ENCODE peak calls at places on chromosomes 11 and 22, in four cellular contexts. G is GM12878, Q is HepG2, V is K562. R is an unnamed sample.

GRCh38 chr11:108559904-108560303 is 33.7 kb downstream of the EXPH5 start:
- DNase-seq in G (no peak), Q (no peak), V (no peak), R (no peak)

GRCh38 chr11:11841121-11841604 is 609 bp upstream of the USP47 start:
- DNase-seq in G (no peak), Q (peak), V (peak), R (peak)

GRCh38 chr11:117045956-117046355 is 52.3 kb downstream of the SIK3 start:
- DNase-seq in G (no peak), Q (peak), V (no peak), R (no peak)

GRCh38 chr22:47835726-47836125 is 1073.3 kb downstream of the TBC1D22A start:
- DNase-seq in G (no peak), Q (peak), V (no peak), R (peak)

GRCh38 chr11:58573451-58574104 is 2.1 kb downstream of the LPXN start:
- DNase-seq in G (no peak), Q (no peak), V (no peak), R (peak)

GRCh38 chr11:12556788-12557384 is 117.3 kb upstream of the TEAD1 start:
- DNase-seq in G (no peak), Q (peak), V (no peak), R (peak)

GRCh38 chr11:10041803-10042202 is 252.2 kb downstream of the SBF2 start:
- DNase-seq in G (no peak), Q (no peak), V (no peak), R (no peak)

GRCh38 chr11:85854212-85854556 is 999 bp upstream of the CCDC83 start:
- DNase-seq in G (no peak), Q (no peak), V (no peak), R (no peak)

GRCh38 chr11:134533511-134533910 is 121.5 kb upstream of the B3GAT1 start:
- DNase-seq in G (no peak), Q (no peak), V (no peak), R (no peak)

GRCh38 chr11:69943066-69943465 is 123.8 kb upstream of the FGF3 start:
- DNase-seq in G (no peak), Q (peak), V (peak), R (peak)

GRCh38 chr11:129992161-129992944 is 10.3 kb downstream of the PRDM10 start:
- DNase-seq in G (no peak), Q (peak), V (peak), R (peak)

GRCh38 chr11:11043676-11044075 is 185.8 kb upstream of the ZBED5 start:
- DNase-seq in G (no peak), Q (no peak), V (no peak), R (no peak)

GRCh38 chr11:76782526-76783293 is 446 bp upstream of the TSKU start:
- DNase-seq in G (no peak), Q (peak), V (peak), R (peak)

GRCh38 chr11:69061713-69062053 is 13.0 kb downstream of the TPCN2 start:
- DNase-seq in G (no peak), Q (no peak), V (no peak), R (no peak)

GRCh38 chr22:50016308-50016987 is 3.9 kb upstream of the IL17REL start:
- DNase-seq in G (no peak), Q (no peak), V (no peak), R (no peak)

GRCh38 chr22:50015451-50016307 is 3.1 kb upstream of the IL17REL start:
- DNase-seq in G (no peak), Q (no peak), V (no peak), R (no peak)

GRCh38 chr22:50012201-50013181 is at the start of gene IL17REL:
- DNase-seq in G (no peak), Q (no peak), V (peak), R (no peak)

GRCh38 chr22:50014655-50015401 is 2.3 kb upstream of the IL17REL start:
- DNase-seq in G (no peak), Q (no peak), V (no peak), R (no peak)

GRCh38 chr22:50014053-50014501 is 1.5 kb upstream of the IL17REL start:
- DNase-seq in G (no peak), Q (no peak), V (no peak), R (no peak)
- TF ChIP-seq SMC3 in G (no peak), Q (no peak), V (no peak), R (no peak)

GRCh38 chr11:68037481-68038225 is 1.2 kb upstream of the TCIRG1 start:
- DNase-seq in G (no peak), Q (no peak), V (no peak), R (no peak)

GRCh38 chr11:68038226-68038717 is 553 bp upstream of the TCIRG1 start:
- DNase-seq in G (no peak), Q (peak), V (peak), R (no peak)

GRCh38 chr11:68039526-68040086 is 781 bp downstream of the TCIRG1 start:
- DNase-seq in G (no peak), Q (peak), V (peak), R (no peak)

GRCh38 chr11:68040121-68040956 is 1.5 kb downstream of the TCIRG1 start:
- DNase-seq in G (peak), Q (peak), V (peak), R (peak)

GRCh38 chr11:68038718-68039525 is at the start of gene TCIRG1:
- DNase-seq in G (peak), Q (peak), V (peak), R (peak)
- TF ChIP-seq POLR2A in G (peak), Q (no peak), V (peak), R (peak)

GRCh38 chr22:30408388-30409101 is 11.7 kb downstream of the SEC14L2 start:
- DNase-seq in G (no peak), Q (peak), V (peak), R (no peak)
- TF ChIP-seq ESRRA in G (no peak), Q (no peak), V (no peak), R (no peak)

GRCh38 chr11:27209562-27210005 is 153.4 kb downstream of the CCDC34 start:
- DNase-seq in G (no peak), Q (peak), V (peak), R (peak)
- TF ChIP-seq SMC3 in G (no peak), Q (no peak), V (no peak), R (no peak)

GRCh38 chr11:78312712-78313111 is 104.9 kb downstream of the GAB2 start:
- DNase-seq in G (peak), Q (no peak), V (no peak), R (no peak)

GRCh38 chr11:78314753-78315152 is 102.9 kb downstream of the GAB2 start:
- DNase-seq in G (no peak), Q (no peak), V (no peak), R (no peak)

GRCh38 chr11:78313898-78314297 is 103.7 kb downstream of the GAB2 start:
- DNase-seq in G (no peak), Q (no peak), V (no peak), R (no peak)

GRCh38 chr11:78315724-78316123 is 101.9 kb downstream of the GAB2 start:
- DNase-seq in G (no peak), Q (no peak), V (no peak), R (no peak)

DNA sequence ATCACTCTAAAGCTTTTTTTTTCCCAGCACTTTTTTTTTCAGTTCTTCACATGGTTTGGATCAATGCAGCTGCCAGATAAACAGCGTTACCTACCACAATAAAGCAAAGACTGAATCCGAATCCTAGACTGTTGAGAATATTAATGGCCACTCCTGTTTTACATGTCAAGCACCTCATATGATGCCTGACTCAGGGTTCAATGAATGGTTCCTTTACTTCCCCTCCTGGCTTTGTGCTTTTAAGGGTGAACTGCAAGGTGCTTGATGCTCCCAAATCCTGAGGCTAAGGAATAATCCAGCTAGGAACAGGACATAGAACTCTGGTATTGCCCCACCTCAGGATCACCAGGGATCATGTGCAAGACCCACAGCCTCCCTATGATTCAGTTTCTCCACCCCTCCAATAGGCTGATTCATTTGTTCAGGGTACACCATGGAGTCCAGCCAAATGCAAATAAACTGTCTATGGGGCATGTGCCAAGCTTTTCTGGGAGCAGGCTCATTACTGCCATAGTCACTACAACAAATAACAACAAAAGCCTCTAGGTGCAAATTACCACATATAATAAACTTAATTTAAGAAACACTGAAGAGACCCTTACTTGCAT is 104.3 kb downstream of the GAB2 start:
- DNase-seq in G (no peak), Q (peak), V (no peak), R (peak)
- TF ChIP-seq POLR2A in G (no peak), Q (no peak), V (no peak), R (no peak)

GRCh38 chr11:122754028-122754427 is 84.3 kb upstream of the CRTAM start:
- DNase-seq in G (no peak), Q (no peak), V (no peak), R (no peak)

GRCh38 chr11:122755409-122755808 is 82.9 kb upstream of the CRTAM start:
- DNase-seq in G (no peak), Q (no peak), V (peak), R (no peak)

GRCh38 chr11:122755941-122756340 is 82.4 kb upstream of the CRTAM start:
- DNase-seq in G (no peak), Q (no peak), V (no peak), R (no peak)

GRCh38 chr11:122756417-122756816 is 81.9 kb upstream of the CRTAM start:
- DNase-seq in G (no peak), Q (no peak), V (no peak), R (no peak)

GRCh38 chr11:122754553-122755322 is 83.6 kb upstream of the CRTAM start:
- DNase-seq in G (no peak), Q (peak), V (peak), R (no peak)
- TF ChIP-seq ESRRA in G (no peak), Q (no peak), V (no peak), R (no peak)

GRCh38 chr22:39530136-39530535 is 2.4 kb downstream of the RPS19BP1 start:
- DNase-seq in G (no peak), Q (no peak), V (no peak), R (no peak)

GRCh38 chr22:39528681-39529486 is 3.7 kb downstream of the RPS19BP1 start:
- DNase-seq in G (peak), Q (peak), V (peak), R (peak)

GRCh38 chr22:39532215-39533071 is at the start of gene RPS19BP1:
- DNase-seq in G (peak), Q (peak), V (peak), R (peak)

GRCh38 chr22:39529487-39529851 is 3.1 kb downstream of the RPS19BP1 start:
- DNase-seq in G (no peak), Q (no peak), V (no peak), R (no peak)

GRCh38 chr22:39530692-39531331 is 1.7 kb downstream of the RPS19BP1 start:
- DNase-seq in G (no peak), Q (peak), V (peak), R (no peak)
- TF ChIP-seq SMC3 in G (no peak), Q (no peak), V (peak), R (no peak)

DNA sequence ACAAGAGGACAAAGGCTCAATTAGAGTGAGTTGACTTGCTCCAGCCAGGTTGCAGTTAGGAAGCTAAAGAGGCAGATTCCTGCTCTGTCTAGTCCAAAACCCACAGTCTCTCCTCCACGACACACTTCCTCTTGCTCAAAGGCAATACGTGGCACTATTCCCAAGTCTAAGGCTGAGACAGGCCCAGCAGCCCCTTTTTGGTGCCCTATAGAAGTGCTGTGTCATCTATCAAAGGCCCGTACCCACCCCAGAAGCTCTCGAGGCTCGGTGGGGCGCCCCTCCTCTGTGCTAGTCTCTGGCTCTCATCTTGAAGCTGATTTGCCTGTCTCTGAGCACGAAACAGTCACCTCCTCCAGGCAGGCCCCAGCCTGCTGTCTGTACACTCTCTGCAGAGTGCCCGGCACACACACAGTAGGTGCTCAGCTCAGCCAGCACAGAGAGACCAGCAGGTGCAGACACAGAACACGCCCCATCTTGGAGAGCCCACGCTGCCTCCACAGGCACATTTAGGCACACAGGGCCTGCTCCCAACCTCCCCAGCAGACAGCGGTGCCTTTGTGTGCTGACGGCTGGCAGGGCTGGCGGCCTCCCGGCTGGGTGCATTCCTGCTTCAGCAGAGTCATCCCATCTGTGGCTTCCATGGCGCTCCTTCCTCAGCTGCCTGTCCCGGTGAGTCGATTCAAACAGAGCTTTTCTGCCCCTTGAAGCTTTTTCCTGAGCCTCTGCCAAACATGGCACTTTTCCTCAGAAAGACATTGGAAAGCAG is 52.7 kb downstream of the MYH9 start:
- DNase-seq in G (no peak), Q (no peak), V (peak), R (no peak)
- TF ChIP-seq POLR2A in G (peak), Q (no peak), V (no peak), R (no peak)